ENCODE peak calls at places on chromosomes 4 and X, in seven cellular contexts. R is choroid plexus epithelial cell, N is heart left ventricle, A is spleen, U is BE2C, T is kidney, X is mucosa of descending colon. Z is an unnamed sample.
A peak's percentile ranks its signal among the peaks of the same experiment; 100 is the strongest.

GRCh38 chrX:49884290-49884862 is 5.1 kb downstream of the USP27X start:
- DNase-seq in T (no peak), X (peak; percentile 74), N (peak; percentile 27), U (peak; percentile 68), R (peak; percentile 60), A (peak; percentile 86), Z (peak; percentile 61)

GRCh38 chr4:74109116-74109791 is 10.3 kb upstream of the CXCL2 start:
- DNase-seq in T (no peak), A (no peak), X (peak; percentile 42), N (peak; percentile 46), R (peak; percentile 98), U (no peak), Z (no peak)

GRCh38 chr4:147052361-147052760 is 106.7 kb upstream of the TTC29 start:
- DNase-seq in U (no peak), A (no peak), X (no peak), N (no peak), T (no peak), R (no peak), Z (no peak)

GRCh38 chrX:100647095-100647494 is 3.1 kb downstream of the SRPX2 start:
- DNase-seq in N (no peak), T (no peak), X (no peak), A (no peak), R (peak; percentile 76), U (no peak), Z (no peak)

GRCh38 chr4:166088576-166088975 is 215.5 kb downstream of the TLL1 start:
- DNase-seq in T (no peak), U (peak; percentile 72), R (no peak), X (no peak), A (no peak), N (no peak), Z (no peak)

GRCh38 chr4:44425614-44426208 is 22.9 kb downstream of the KCTD8 start:
- DNase-seq in A (no peak), T (no peak), N (no peak), U (peak; percentile 11), X (no peak), R (peak; percentile 14), Z (peak; percentile 53)

GRCh38 chr4:181745933-181746627 is 497.1 kb upstream of the TENM3 start:
- DNase-seq in N (no peak), U (peak; percentile 14), X (no peak), R (no peak), T (no peak), A (no peak), Z (no peak)

GRCh38 chr4:182628000-182628399 is 289.2 kb downstream of the DCTD start:
- DNase-seq in R (no peak), U (no peak), A (no peak), X (no peak), T (no peak), N (no peak), Z (no peak)

GRCh38 chr4:185269286-185269685 is 59.9 kb downstream of the SNX25 start:
- DNase-seq in N (no peak), A (no peak), U (no peak), T (no peak), R (no peak), X (no peak), Z (no peak)

GRCh38 chr4:1058198-1058996 is 47.0 kb downstream of the FGFRL1 start:
- DNase-seq in R (no peak), T (no peak), U (no peak), X (peak; percentile 62), N (no peak), A (no peak), Z (no peak)

GRCh38 chrX:47562615-47563243 is 1.7 kb downstream of the ARAF start:
- DNase-seq in R (peak; percentile 65), U (no peak), N (no peak), X (peak; percentile 41), A (peak; percentile 75), T (no peak), Z (no peak)

GRCh38 chrX:45956222-45956867 is 588.9 kb downstream of the ZNF674 start:
- DNase-seq in T (no peak), U (no peak), N (no peak), A (no peak), X (no peak), R (no peak), Z (no peak)

GRCh38 chr4:88600129-88600849 is 8.0 kb downstream of the HERC3 start:
- DNase-seq in X (no peak), N (no peak), T (no peak), A (no peak), R (peak; percentile 61), U (no peak), Z (no peak)

GRCh38 chrX:97845451-97845850 is 961.7 kb downstream of the RPA4 start:
- DNase-seq in X (no peak), U (no peak), R (no peak), A (no peak), N (no peak), T (peak; percentile 31), Z (no peak)

GRCh38 chrX:13081385-13082285 is 37.2 kb upstream of the FAM9C start:
- DNase-seq in X (no peak), T (no peak), U (no peak), A (no peak), R (peak; percentile 63), N (no peak), Z (no peak)

GRCh38 chrX:104319346-104319745 is 64.6 kb upstream of the ESX1 start:
- DNase-seq in N (no peak), X (no peak), T (no peak), U (no peak), A (no peak), R (no peak), Z (no peak)

GRCh38 chr4:83389037-83389755 is 54.5 kb upstream of the HPSE start:
- DNase-seq in X (no peak), R (no peak), U (no peak), T (no peak), A (no peak), N (no peak), Z (no peak)

GRCh38 chr4:56958111-56958517 is 19.3 kb downstream of the NOA1 start:
- DNase-seq in U (peak; percentile 19), R (peak; percentile 99), T (peak; percentile 94), N (peak; percentile 80), X (peak; percentile 74), A (no peak), Z (no peak)

GRCh38 chr4:126192506-126192905 is 877.8 kb downstream of the FAT4 start:
- DNase-seq in X (no peak), N (no peak), T (no peak), A (no peak), U (no peak), R (no peak), Z (no peak)

GRCh38 chr4:83149885-83150562 is 35.5 kb upstream of the PLAC8 start:
- DNase-seq in X (no peak), T (no peak), N (no peak), U (no peak), A (no peak), R (no peak), Z (no peak)

GRCh38 chr4:13989496-13989895 is 362.0 kb upstream of the BOD1L1 start:
- DNase-seq in R (peak; percentile 47), N (no peak), X (no peak), T (no peak), U (no peak), A (no peak), Z (no peak)

DNA sequence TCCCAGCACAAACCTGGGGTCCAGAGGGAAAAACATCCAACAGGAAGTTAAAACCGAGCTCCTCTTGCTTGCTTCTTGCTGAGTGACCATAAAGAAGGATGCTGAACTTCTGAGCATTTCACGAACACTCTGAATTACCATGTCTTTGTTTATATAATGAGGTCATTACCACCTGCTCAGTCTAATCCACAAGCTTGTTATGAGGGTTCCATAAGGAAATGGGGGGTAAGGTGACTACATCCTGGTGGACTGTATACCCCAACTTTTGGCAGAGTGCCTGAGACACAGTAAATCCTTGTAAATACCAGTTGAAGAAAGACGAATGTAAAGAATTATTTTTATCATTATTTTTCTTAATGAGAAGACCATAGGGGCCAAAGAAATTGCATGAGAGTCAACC is 16.8 kb downstream of the CCDC149 start:
- DNase-seq in U (no peak), T (no peak), R (no peak), A (no peak), X (no peak), N (no peak), Z (no peak)
- TF ChIP-seq CTCF in U (no peak), T (no peak), R (no peak), A (no peak), X (no peak), N (no peak), Z (no peak)

DNA sequence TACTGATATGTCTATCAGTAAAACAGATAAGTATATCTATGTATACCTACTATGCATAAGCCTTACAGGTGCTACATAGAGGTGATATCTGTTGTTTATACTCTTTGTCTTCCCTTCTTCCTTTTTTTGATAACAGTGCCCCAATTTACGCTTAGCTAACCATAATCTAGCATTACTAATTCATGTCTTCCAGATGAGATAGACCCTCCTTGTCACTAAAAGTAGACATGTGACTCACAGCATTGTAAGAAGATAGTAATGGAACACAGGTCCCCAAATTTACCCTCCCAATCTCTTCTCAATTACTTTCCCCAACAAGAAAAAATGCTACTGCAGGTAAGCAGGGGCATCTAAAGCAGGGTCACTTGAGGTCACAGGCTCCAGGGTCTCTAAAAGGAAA is 7.9 kb upstream of the NFKB1 start:
- DNase-seq in N (no peak), A (no peak), R (no peak), T (no peak), X (no peak), U (no peak), Z (no peak)
- H3K4me3 ChIP-seq in N (no peak overlapping the region), A (no peak overlapping the region), R (no peak overlapping the region), T (no peak overlapping the region), X (no peak overlapping the region), U (no peak overlapping the region), Z (no peak overlapping the region)

DNA sequence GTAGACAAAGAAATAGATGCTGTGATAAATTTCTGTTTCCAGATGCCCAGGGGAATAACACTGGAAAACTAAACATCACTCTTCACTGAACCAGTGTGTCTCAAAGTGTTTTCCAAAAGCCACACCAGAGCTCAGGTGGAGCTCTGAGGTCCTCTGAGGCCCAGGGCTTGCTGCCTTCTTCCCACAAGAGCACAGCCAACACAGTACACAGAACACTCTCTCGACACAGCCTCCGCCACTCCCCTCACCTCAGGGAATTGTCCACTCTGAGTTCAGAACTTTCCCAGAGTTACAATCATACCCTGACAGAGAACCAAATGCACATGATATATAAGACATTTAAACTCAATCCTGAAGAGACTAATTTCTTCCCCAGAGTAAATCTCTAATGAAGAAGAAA is 3.1 kb downstream of the SETD7 start:
- DNase-seq in A (no peak), U (no peak), R (no peak), X (no peak), N (peak; percentile 24), T (no peak), Z (no peak)
- TF ChIP-seq CTCF in A (no peak), U (no peak), R (no peak), X (no peak), N (no peak), T (no peak), Z (no peak)

GRCh38 chrX:40936827-40937226 is 148.4 kb upstream of the USP9X start:
- DNase-seq in N (no peak), X (no peak), R (no peak), U (no peak), A (no peak), T (no peak), Z (no peak)

GRCh38 chrX:40931921-40932320 is 153.3 kb upstream of the USP9X start:
- DNase-seq in X (no peak), A (no peak), R (peak; percentile 17), N (no peak), U (no peak), T (no peak), Z (no peak)

GRCh38 chrX:40928076-40928475 is 157.2 kb upstream of the USP9X start:
- DNase-seq in X (no peak), N (no peak), A (no peak), R (no peak), U (no peak), T (no peak), Z (no peak)

GRCh38 chrX:40938418-40938817 is 146.8 kb upstream of the USP9X start:
- DNase-seq in T (no peak), R (peak; percentile 51), U (no peak), N (no peak), A (no peak), X (no peak), Z (no peak)

GRCh38 chrX:40933132-40934078 is 151.8 kb upstream of the USP9X start:
- DNase-seq in R (peak; percentile 69), U (no peak), A (no peak), X (peak; percentile 36), T (no peak), N (peak; percentile 30), Z (no peak)
- H3K4me3 ChIP-seq in R (peak overlapping the region; percentile 34), U (peak overlapping the region; percentile 26), A (no peak overlapping the region), X (no peak overlapping the region), T (peak overlapping the region; percentile 24), N (peak overlapping the region; percentile 34), Z (no peak overlapping the region)

Z was measured in WERI-Rb-1.